ENCODE peak calls at places on chromosomes 12 and 14, in four cellular contexts. W is HepG2, K is K562, T is GM12878. J is an unnamed sample.

GRCh38 chr14:63203618-63204406 is 431 bp upstream of the RHOJ start:
- DNase-seq in W (peak), K (no peak), T (no peak), J (peak)

GRCh38 chr12:12561305-12562015 is 1.2 kb downstream of the DUSP16 start:
- DNase-seq in W (peak), K (no peak), T (no peak), J (peak)

GRCh38 chr14:77529963-77530362 is 31.3 kb upstream of the ISM2 start:
- DNase-seq in W (no peak), K (no peak), T (no peak), J (no peak)

GRCh38 chr14:104299993-104300761 is 161.8 kb downstream of the KIF26A start:
- DNase-seq in W (no peak), K (no peak), T (no peak), J (no peak)

GRCh38 chr12:19957578-19957977 is 410.8 kb upstream of the PDE3A start:
- DNase-seq in W (no peak), K (no peak), T (no peak), J (no peak)

GRCh38 chr12:96210376-96211055 is 16.3 kb downstream of the ELK3 start:
- DNase-seq in W (no peak), K (no peak), T (no peak), J (no peak)

GRCh38 chr14:92426237-92426636 is 87.3 kb upstream of the RIN3 start:
- DNase-seq in W (no peak), K (no peak), T (no peak), J (no peak)

GRCh38 chr12:32502693-32503510 is 103.5 kb downstream of the FGD4 start:
- DNase-seq in W (no peak), K (no peak), T (no peak), J (no peak)

GRCh38 chr12:128800606-128801005 is 23.2 kb downstream of the SLC15A4 start:
- DNase-seq in W (no peak), K (no peak), T (no peak), J (no peak)

GRCh38 chr12:1853716-1854115 is 33.4 kb downstream of the LRTM2 start:
- DNase-seq in W (no peak), K (no peak), T (no peak), J (no peak)

GRCh38 chr12:114933428-114934160 is 249.6 kb upstream of the TBX3 start:
- DNase-seq in W (peak), K (no peak), T (no peak), J (no peak)

GRCh38 chr14:61749867-61750266 is 12.4 kb upstream of the SNAPC1 start:
- DNase-seq in W (peak), K (peak), T (no peak), J (peak)

GRCh38 chr12:52335598-52336262 is 14.5 kb upstream of the KRT83 start:
- DNase-seq in W (no peak), K (no peak), T (no peak), J (no peak)

GRCh38 chr12:89238593-89238992 is 113.7 kb downstream of the DUSP6 start:
- DNase-seq in W (no peak), K (no peak), T (no peak), J (no peak)

GRCh38 chr12:57227315-57228115 is 2.0 kb upstream of the SHMT2 start:
- DNase-seq in W (no peak), K (no peak), T (no peak), J (no peak)

GRCh38 chr14:23614395-23614828 is 21.8 kb upstream of the DHRS2 start:
- DNase-seq in W (no peak), K (no peak), T (no peak), J (no peak)

GRCh38 chr12:98058838-98059237 is 456.6 kb upstream of the TMPO start:
- DNase-seq in W (no peak), K (no peak), T (no peak), J (no peak)

GRCh38 chr14:45486599-45486998 is 233.6 kb upstream of the MIS18BP1 start:
- DNase-seq in W (no peak), K (no peak), T (no peak), J (no peak)

GRCh38 chr12:53754633-53755261 is 3.0 kb upstream of the CISTR start:
- DNase-seq in W (no peak), K (no peak), T (no peak), J (no peak)

GRCh38 chr12:120618954-120619615 is 21.3 kb upstream of the CABP1 start:
- DNase-seq in W (no peak), K (no peak), T (no peak), J (no peak)

GRCh38 chr12:49952396-49953055 is 2.0 kb downstream of the AQP2 start:
- DNase-seq in W (no peak), K (no peak), T (no peak), J (no peak)

GRCh38 chr14:58755026-58755929 is 117.5 kb downstream of the DACT1 start:
- DNase-seq in W (no peak), K (no peak), T (no peak), J (no peak)

GRCh38 chr12:31880340-31880739 is 78.9 kb upstream of the RESF1 start:
- DNase-seq in W (no peak), K (no peak), T (no peak), J (no peak)

GRCh38 chr14:93299831-93300230 is 33.0 kb downstream of the BTBD7 start:
- DNase-seq in W (no peak), K (no peak), T (no peak), J (no peak)

GRCh38 chr12:67989184-67989965 is at the start of gene IFNG-AS1:
- DNase-seq in W (no peak), K (no peak), T (peak), J (no peak)
- TF ChIP-seq SP1 in W (no peak), K (no peak), T (peak), J (no peak)

DNA sequence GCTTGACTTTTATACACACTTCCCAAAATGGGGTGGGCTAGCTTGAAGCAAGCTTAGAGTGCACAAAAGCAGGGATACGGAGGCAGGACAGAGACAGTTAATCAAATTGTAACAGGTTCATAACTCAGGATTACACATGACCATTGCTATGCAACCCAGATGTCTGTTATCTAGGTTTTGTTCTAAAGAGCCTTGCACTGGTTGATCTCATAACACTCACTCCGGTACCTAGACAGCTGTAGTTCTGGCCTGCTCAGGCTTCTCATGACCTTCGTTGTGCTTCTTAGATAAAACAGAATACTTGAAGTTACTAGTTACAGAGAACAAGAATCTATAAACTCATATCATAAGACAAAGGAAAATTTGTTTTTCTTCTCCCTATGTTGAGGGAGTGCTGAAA is 983.4 kb downstream of the TMEM121 start:
- DNase-seq in W (no peak), K (no peak), T (no peak), J (no peak)
- TF ChIP-seq BHLHE40 in W (no peak), K (no peak), T (no peak), J (no peak)

DNA sequence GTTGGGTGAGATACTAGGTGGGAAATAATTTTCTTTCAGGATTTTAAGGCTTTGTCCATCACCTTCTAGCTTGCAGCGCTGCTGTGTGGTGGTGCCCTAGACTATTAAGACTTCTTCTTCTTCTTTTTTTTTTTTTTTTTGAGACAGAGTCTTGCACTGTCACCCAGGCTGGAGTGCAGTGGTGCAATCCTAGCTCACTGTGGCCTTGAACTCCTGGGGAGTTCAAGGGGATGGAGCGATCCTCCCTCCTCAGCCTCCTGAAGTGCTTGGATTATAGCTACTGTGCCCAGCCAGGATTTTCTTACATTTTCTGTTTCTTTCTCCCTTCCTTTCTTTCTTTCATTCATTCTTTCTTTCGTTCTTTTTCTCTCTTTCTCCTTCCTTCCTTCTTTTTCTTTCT is 10.2 kb upstream of the MTA1 start:
- DNase-seq in W (no peak), K (no peak), T (no peak), J (no peak)
- TF ChIP-seq SP1 in W (no peak), K (no peak), T (no peak), J (no peak)

DNA sequence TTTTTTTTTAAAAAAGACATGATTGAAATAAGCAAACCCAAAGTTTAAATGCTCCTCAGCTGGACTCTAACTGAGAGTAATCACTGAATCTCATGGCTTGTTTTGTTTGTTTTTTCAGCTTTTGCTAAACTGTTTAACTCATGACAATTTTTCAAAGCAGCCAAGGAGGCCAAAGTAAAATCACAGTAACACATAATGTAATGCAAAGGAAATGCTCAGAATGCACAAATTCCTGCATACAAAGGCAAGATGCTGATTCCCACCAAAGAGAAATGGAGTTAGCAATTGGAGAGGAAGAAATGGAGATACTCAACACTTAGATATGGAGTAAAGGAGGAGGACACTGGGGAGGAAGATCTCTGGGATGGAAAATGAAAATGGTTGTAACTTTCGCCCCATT is 126.2 kb upstream of the SOX5 start:
- DNase-seq in W (no peak), K (no peak), T (no peak), J (no peak)
- TF ChIP-seq BHLHE40 in W (no peak), K (no peak), T (no peak), J (no peak)

GRCh38 chr12:84656705-84657104 is 255.9 kb downstream of the SLC6A15 start:
- DNase-seq in W (no peak), K (no peak), T (no peak), J (no peak)

GRCh38 chr12:84660139-84660538 is 252.5 kb downstream of the SLC6A15 start:
- DNase-seq in W (no peak), K (no peak), T (no peak), J (no peak)

GRCh38 chr12:84653482-84653881 is 259.1 kb downstream of the SLC6A15 start:
- DNase-seq in W (no peak), K (no peak), T (no peak), J (no peak)

GRCh38 chr12:84661732-84662326 is 250.8 kb downstream of the SLC6A15 start:
- DNase-seq in W (no peak), K (no peak), T (no peak), J (no peak)

GRCh38 chr12:84658877-84659276 is 253.7 kb downstream of the SLC6A15 start:
- DNase-seq in W (no peak), K (no peak), T (no peak), J (peak)
- TF ChIP-seq SP1 in W (no peak), K (no peak), T (no peak), J (no peak)

DNA sequence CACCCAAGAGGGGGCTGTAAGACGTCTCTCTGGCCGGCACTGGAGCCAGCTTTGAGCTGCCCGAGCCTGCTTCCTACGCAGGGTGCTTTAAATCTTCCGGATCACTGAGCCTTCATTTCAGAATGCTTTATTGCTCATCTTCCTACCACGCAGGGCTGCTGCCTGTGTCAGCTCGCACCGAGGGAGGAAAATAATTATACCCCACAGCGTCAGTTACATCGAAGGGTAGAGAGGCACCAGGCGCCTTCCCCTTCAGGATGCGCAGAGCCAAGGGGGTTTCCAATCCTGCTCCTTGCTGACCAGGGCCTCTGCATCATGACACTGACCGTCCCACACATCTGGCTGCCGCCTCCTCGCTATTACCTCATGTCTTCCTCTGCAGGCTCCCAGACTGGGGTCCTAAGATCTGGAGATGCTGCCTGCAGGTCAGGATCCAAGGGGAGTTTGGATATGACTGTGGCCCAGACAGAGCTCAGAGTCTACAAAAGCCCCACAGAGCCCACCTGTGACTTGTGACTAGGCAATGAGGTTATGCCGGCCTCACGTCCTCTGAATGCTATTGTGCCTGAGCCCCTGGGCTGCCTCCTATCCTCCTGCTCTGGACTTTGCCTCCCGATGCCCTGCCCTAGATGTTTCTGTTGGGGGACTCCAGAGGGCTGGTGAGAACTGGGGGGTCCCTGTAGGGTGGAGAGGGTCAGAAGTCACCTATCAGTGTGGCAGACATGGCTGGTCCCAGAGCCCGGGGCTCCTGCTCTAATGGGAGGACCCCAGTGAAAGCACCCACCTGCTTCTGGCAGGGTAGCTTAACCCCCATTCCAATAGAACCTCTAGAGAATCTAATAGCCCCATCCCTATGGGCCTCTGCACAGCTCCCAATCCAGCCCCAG is 220.4 kb upstream of the RTL1 start:
- DNase-seq in W (no peak), K (no peak), T (no peak), J (no peak)
- TF ChIP-seq BHLHE40 in W (no peak), K (no peak), T (no peak), J (no peak)

GRCh38 chr12:69514111-69514510 is 43.9 kb downstream of the FRS2 start:
- DNase-seq in W (no peak), K (no peak), T (no peak), J (no peak)
- TF ChIP-seq SP1 in W (no peak), K (no peak), T (no peak), J (no peak)